ENCODE peak calls at places on chromosomes 2 and 18, in seven cellular contexts. D is NCI-H510A treated with DMSO at 0.1 percent for 48 hours; G is RWPE1; S is NCI-H524; T is CD8-positive, alpha-beta T cell; C is RWPE2; U is spleen. M is an unnamed sample.
A peak's percentile ranks its signal among the peaks of the same experiment; 100 is the strongest.

GRCh38 chr18:7950380-7951143 is 383.4 kb downstream of the PTPRM start:
- DNase-seq in D (no peak), G (peak; percentile 93), S (no peak), T (no peak), C (no peak), U (no peak), M (no peak)

GRCh38 chr18:38033282-38033681 is 467.7 kb upstream of the CELF4 start:
- DNase-seq in D (no peak), G (no peak), S (no peak), T (no peak), C (no peak), U (no peak), M (no peak)

GRCh38 chr2:219455635-219456034 is 21.0 kb downstream of the SPEG start:
- DNase-seq in D (no peak), G (no peak), S (no peak), T (no peak), C (no peak), U (no peak), M (no peak)

GRCh38 chr2:161136696-161137324 is 23.4 kb upstream of the TANK start:
- DNase-seq in D (no peak), G (no peak), S (no peak), T (no peak), C (no peak), U (no peak), M (no peak)

GRCh38 chr2:12325806-12326205 is 390.9 kb upstream of the TRIB2 start:
- DNase-seq in D (no peak), G (peak; percentile 55), S (no peak), T (no peak), C (no peak), U (no peak), M (no peak)

GRCh38 chr2:196169521-196169920 is 1.9 kb downstream of the STK17B start:
- DNase-seq in D (no peak), G (no peak), S (no peak), T (no peak), C (no peak), U (no peak), M (no peak)

GRCh38 chr2:85765081-85765731 is 11.4 kb downstream of the ATOH8 start:
- DNase-seq in D (peak; percentile 22), G (no peak), S (peak; percentile 83), T (no peak), C (no peak), U (no peak), M (no peak)

GRCh38 chr2:232352511-232353091 is 25.9 kb upstream of the ALPP start:
- DNase-seq in D (no peak), G (no peak), S (no peak), T (no peak), C (peak; percentile 61), U (no peak), M (no peak)

GRCh38 chr18:34744569-34744968 is 34.5 kb downstream of the DTNA start:
- DNase-seq in D (no peak), G (no peak), S (no peak), T (no peak), C (no peak), U (no peak), M (no peak)

GRCh38 chr2:147553743-147554142 is 291.1 kb upstream of the ACVR2A start:
- DNase-seq in D (no peak), G (no peak), S (no peak), T (no peak), C (no peak), U (no peak), M (no peak)

GRCh38 chr2:170255971-170256370 is 78.0 kb downstream of the MYO3B start:
- DNase-seq in D (no peak), G (no peak), S (no peak), T (no peak), C (no peak), U (no peak), M (no peak)

GRCh38 chr2:7697052-7697451 is 779.8 kb downstream of the RNF144A start:
- DNase-seq in D (no peak), G (no peak), S (peak; percentile 99), T (no peak), C (no peak), U (no peak), M (no peak)